ENCODE peak calls at places on chromosomes 11 and 22, in five cellular contexts. W is ascending aorta, J is small intestine, L is IMR-90, T is OCI-LY7. E is an unnamed sample.

GRCh38 chr22:31230155-31230870 is 18.2 kb downstream of the LIMK2 start:
- DNase-seq in L (peak; percentile 44), J (peak; percentile 57), W (no peak), T (no peak), E (peak; percentile 50)

GRCh38 chr11:65489706-65490310 is 9.0 kb upstream of the MALAT1 start:
- DNase-seq in L (no peak), T (no peak), J (peak; percentile 12), W (no peak), E (peak; percentile 72)

GRCh38 chr22:17303840-17304779 is 65.2 kb upstream of the CECR2 start:
- DNase-seq in T (peak; percentile 41), W (no peak), J (no peak), L (no peak), E (no peak)

GRCh38 chr22:36644333-36644757 is 59.2 kb downstream of the CACNG2 start:
- DNase-seq in J (peak; percentile 27), T (peak; percentile 39), L (peak; percentile 92), W (no peak), E (peak; percentile 83)

GRCh38 chr11:11211888-11212287 is 141.2 kb downstream of the CSNK2A3 start:
- DNase-seq in T (no peak), L (no peak), J (no peak), W (no peak), E (no peak)

GRCh38 chr11:130318031-130318673 is 3.4 kb upstream of the ZBTB44 start:
- DNase-seq in W (no peak), L (no peak), T (no peak), J (no peak), E (no peak)

GRCh38 chr22:47041201-47042115 is 279.0 kb downstream of the TBC1D22A start:
- DNase-seq in T (no peak), J (no peak), L (no peak), W (no peak), E (no peak)

GRCh38 chr11:16412525-16413194 is 56.3 kb upstream of the SOX6 start:
- DNase-seq in J (no peak), L (no peak), T (no peak), W (no peak), E (no peak)

DNA sequence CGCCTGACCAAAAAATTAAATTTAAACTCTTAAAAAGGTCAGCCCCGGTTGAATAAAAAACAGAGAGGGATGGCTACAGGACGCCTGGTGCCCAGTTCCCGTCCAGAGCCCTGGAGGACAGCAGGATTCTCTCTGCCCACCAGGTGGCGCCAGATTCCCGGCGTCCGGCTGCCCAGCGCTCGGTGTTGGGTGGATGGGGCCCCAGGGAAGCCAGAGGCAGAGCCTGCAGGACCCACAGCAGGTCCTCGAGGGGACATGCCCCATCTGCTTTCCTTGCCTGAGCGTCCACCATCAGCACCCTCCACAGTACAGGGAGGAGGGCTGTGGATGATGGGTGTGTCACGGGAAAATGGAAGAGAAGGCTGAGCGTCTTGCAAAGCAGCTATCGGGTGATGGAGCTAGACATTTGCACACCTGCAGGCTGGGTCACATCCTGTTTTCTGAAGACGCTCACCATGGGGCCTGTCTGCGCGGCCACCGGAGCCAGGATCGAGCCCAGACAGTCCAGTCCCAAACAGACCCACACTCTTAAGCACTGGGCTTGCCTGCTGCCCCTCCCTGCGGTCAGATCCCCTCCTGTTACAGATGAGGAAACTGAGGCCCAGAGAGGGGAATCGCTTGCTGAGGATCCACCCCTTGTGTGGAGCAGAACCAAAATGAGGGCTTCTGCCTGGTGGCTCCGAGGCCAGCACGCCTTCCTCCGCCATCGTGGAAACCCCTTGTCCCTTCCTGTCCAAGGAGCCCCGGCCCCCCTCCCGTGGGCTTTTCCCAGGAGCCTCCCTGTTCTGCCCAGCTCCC is 18.5 kb upstream of the CBX7 start:
- DNase-seq in T (peak; percentile 91), W (no peak), L (peak; percentile 52), J (peak; percentile 71), E (peak; percentile 72)
- H3K4me3 ChIP-seq in T (peak overlapping the region; percentile 48), W (peak overlapping the region; percentile 31), L (no peak overlapping the region), J (no peak overlapping the region), E (no peak overlapping the region)

GRCh38 chr22:45976351-45977002 is 485 bp downstream of the WNT7B start:
- DNase-seq in J (no peak), W (no peak), T (no peak), L (no peak), E (no peak)
- H3K4me3 ChIP-seq in J (no peak overlapping the region), W (peak overlapping the region; percentile 46), T (no peak overlapping the region), L (peak overlapping the region; percentile 21), E (no peak overlapping the region)

DNA sequence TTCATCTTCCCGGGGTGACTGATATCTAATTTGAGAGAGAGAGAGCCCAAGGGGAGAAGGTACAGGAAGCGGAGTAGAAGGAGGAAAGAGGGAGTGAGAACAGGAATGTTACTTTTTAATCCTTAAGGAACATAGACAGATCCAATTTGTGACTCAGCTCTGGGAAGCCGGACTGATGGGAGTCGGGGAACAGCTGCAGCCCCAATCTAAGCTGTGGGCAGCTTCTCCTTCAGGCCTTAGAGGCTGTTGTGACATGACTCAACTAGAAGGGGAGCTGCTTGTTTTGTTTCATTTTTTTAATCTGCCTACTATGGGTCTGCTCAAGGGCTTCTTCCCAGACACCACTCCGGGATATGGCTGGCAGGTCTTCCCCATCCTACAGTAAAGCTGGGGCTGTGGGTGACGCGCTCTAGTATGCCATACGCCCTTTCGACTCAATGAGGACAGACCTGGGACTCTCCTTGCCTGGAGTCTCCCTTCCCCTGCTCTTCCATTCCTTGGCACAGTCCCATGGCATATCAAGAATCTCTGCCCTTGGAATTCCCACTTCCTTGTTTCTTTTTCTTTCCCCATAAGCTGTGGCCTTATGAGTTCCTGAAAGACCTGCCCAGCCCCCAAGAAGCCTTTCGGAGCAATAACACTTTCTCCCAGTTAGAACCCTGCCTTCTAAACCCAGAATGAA is 103.3 kb upstream of the AKIP1 start:
- DNase-seq in J (peak; percentile 93), L (peak; percentile 93), W (no peak), T (no peak), E (no peak)
- H3K4me3 ChIP-seq in J (no peak overlapping the region), L (no peak overlapping the region), W (peak overlapping the region; percentile 66), T (no peak overlapping the region), E (no peak overlapping the region)

GRCh38 chr11:73271936-73272679 is at the start of gene P2RY6:
- DNase-seq in L (peak; percentile 60), W (no peak), T (no peak), J (no peak), E (peak; percentile 25)
- H3K4me3 ChIP-seq in L (no peak within 1 kb of the TSS), W (peak within 1 kb of the TSS; percentile 18), T (no peak within 1 kb of the TSS), J (no peak within 1 kb of the TSS), E (no peak within 1 kb of the TSS)

GRCh38 chr11:125516266-125516665 is 20.2 kb upstream of the FEZ1 start:
- DNase-seq in J (no peak), T (no peak), L (no peak), W (no peak), E (no peak)

GRCh38 chr11:125514336-125515101 is 18.5 kb upstream of the FEZ1 start:
- DNase-seq in W (no peak), L (peak; percentile 46), T (peak; percentile 40), J (peak; percentile 27), E (peak; percentile 26)

GRCh38 chr11:125512106-125512505 is 16.0 kb upstream of the FEZ1 start:
- DNase-seq in T (no peak), L (no peak), J (no peak), W (no peak), E (no peak)

GRCh38 chr11:125515102-125515439 is 19.0 kb upstream of the FEZ1 start:
- DNase-seq in J (no peak), L (no peak), T (no peak), W (no peak), E (no peak)

DNA sequence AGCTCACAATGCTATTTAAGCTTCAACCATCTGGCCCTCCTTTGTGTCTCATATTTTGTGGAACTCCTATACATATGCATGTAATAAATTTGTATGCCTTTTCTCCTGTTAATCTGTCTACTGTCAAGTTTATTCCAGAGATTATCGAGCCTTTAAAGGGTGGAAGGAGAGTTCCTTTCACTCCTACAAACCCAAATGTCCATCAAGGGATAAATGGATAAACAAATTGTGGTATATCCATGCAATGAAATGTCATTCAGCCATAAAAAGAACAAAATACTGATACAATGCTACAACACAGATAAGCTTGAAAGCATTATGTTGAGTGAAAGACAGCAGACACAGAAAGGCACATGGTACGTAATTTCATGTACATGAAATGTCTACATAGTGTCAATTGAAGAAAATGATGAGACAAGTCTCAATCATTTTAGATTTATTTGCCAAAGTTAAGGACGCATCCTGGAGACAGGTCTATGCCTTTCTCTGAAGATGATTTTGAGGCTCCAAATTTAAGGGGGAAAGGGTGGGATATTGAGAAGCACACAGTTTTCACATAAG is 17.7 kb upstream of the FEZ1 start:
- DNase-seq in L (no peak), W (no peak), T (no peak), J (no peak), E (no peak)
- H3K4me3 ChIP-seq in L (no peak overlapping the region), W (no peak overlapping the region), T (no peak overlapping the region), J (no peak overlapping the region), E (no peak overlapping the region)

DNA sequence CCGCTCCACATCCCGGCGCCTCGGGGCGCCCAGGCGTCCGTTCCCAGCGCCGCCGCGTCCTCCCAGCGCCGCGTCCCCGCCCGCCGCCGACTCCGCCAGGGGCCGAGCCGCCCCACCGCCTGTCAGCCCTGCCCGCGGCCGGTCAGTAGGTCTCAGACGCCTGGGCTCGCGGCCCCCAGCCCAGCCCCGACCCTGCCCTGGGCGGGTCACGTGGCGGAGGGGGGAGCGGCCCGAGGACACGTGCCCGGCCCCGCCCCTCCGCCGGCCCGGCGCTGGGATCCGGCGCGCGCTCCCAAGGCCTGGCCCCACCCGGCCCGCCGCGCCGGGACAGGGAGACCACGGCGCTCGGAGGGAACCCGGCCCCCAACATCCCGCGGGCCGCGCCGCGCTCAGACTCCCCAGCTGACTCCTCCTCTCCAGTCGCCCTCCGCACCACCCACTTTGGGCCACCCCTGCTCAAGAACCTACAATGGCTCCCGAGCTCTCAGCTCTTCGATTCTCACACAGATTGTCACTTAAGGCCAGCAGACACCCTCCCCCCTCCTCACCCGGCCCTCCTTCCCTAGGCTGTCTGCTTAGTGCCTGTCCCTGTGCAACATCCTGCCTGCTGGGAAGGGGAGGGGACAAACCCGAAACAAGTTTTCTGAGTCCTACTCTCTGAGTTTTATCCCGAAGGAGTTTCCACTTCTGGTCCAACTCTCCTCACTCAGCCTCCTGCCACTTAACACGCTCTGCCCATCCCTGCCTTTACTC is at the start of gene RAB3IL1:
- DNase-seq in J (peak; percentile 29), W (no peak), T (no peak), L (no peak), E (peak; percentile 63)
- H3K4me3 ChIP-seq in J (no peak within 1 kb of the TSS), W (peak within 1 kb of the TSS; percentile 90), T (no peak within 1 kb of the TSS), L (peak within 1 kb of the TSS; percentile 75), E (peak within 1 kb of the TSS; percentile 17)

GRCh38 chr11:109421981-109422590 is at the start of gene C11orf87:
- DNase-seq in W (no peak), J (no peak), T (no peak), L (no peak), E (no peak)
- H3K4me3 ChIP-seq in W (peak within 1 kb of the TSS; percentile 59), J (no peak within 1 kb of the TSS), T (no peak within 1 kb of the TSS), L (peak within 1 kb of the TSS; percentile 40), E (no peak within 1 kb of the TSS)

GRCh38 chr22:23896523-23897186 is 2.5 kb downstream of the MIF start:
- DNase-seq in L (no peak), J (no peak), W (no peak), T (no peak), E (no peak)
- H3K4me3 ChIP-seq in L (no peak overlapping the region), J (no peak overlapping the region), W (no peak overlapping the region), T (peak overlapping the region; percentile 87), E (no peak overlapping the region)

GRCh38 chr11:2526808-2527381 is 82.1 kb downstream of the KCNQ1 start:
- DNase-seq in T (peak; percentile 85), W (peak; percentile 13), L (no peak), J (peak; percentile 94), E (peak; percentile 71)
- H3K4me3 ChIP-seq in T (no peak overlapping the region), W (no peak overlapping the region), L (no peak overlapping the region), J (no peak overlapping the region), E (no peak overlapping the region)

DNA sequence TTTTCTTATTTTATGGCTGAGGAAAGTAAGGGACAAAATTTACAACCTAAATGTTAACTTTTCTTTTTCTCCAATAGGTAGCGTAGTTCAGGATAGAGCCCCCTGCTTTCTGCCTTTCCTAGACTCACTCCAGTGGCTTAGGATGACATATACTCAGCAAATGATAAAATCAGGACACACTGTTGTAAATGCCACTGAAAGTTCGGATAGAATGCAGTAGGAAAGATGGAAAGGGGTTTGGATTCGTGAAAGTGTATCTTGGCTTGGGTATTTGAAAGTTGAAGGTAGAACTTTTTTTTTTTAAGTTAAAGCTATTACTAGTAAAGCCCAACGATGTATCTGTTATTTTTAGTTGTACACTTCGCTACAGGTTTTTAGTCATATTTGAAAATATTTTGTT is 2.2 kb downstream of the DYNC2H1 start:
- DNase-seq in T (no peak), W (no peak), L (no peak), J (no peak), E (no peak)
- H3K4me3 ChIP-seq in T (no peak overlapping the region), W (no peak overlapping the region), L (no peak overlapping the region), J (no peak overlapping the region), E (no peak overlapping the region)